ENCODE peak calls at places on chromosome 20, in eight cellular contexts. W is right cardiac atrium; P is upper lobe of right lung; T is effector memory CD8-positive, alpha-beta T cell; F is RWPE2; Z is Right ventricle myocardium superior; H is HepG2; A is stimulated activated naive CD8-positive, alpha-beta T cell treated with anti-CD3 and anti-CD28 coated beads, Interleukin-15, amount 100 ng/mL, for 72 hours. V is an unnamed sample.

GRCh38 chr20:25136643-25137559 is 55.0 kb upstream of the VSX1 start:
- ATAC-seq in W (peak), P (peak), T (no peak), F (peak), Z (peak), H (no peak), A (no peak), V (no peak)

GRCh38 chr20:45420125-45420524 is 4.2 kb downstream of the PIGT start:
- ATAC-seq in W (no peak), P (no peak), T (no peak), F (no peak), Z (peak), H (no peak), A (no peak), V (no peak)

GRCh38 chr20:49882171-49882970 is 33.0 kb downstream of the SPATA2 start:
- ATAC-seq in W (no peak), P (no peak), T (no peak), F (no peak), Z (no peak), H (no peak), A (no peak), V (no peak)

GRCh38 chr20:25226433-25227316 is 21.2 kb upstream of the PYGB start:
- ATAC-seq in W (peak), P (peak), T (no peak), F (no peak), Z (peak), H (peak), A (no peak), V (no peak)

GRCh38 chr20:62370115-62370806 is 3.1 kb upstream of the LAMA5 start:
- ATAC-seq in W (no peak), P (no peak), T (no peak), F (peak), Z (no peak), H (peak), A (peak), V (peak)

GRCh38 chr20:39081255-39081654 is 119.1 kb downstream of the DHX35 start:
- ATAC-seq in W (peak), P (peak), T (peak), F (peak), Z (peak), H (peak), A (peak), V (peak)

GRCh38 chr20:62728028-62728780 is 19.6 kb downstream of the NTSR1 start:
- ATAC-seq in W (no peak), P (peak), T (no peak), F (no peak), Z (no peak), H (peak), A (peak), V (no peak)

GRCh38 chr20:21361266-21361665 is 36.1 kb downstream of the NKX2-4 start:
- ATAC-seq in W (no peak), P (peak), T (no peak), F (peak), Z (no peak), H (no peak), A (no peak), V (no peak)

GRCh38 chr20:57996936-57997629 is 231.4 kb downstream of the ANKRD60 start:
- ATAC-seq in W (no peak), P (no peak), T (no peak), F (peak), Z (no peak), H (no peak), A (peak), V (peak)

V was measured in activated T-helper 17 cell treated with anti-CD3 and anti-CD28 coated beads, Interleukin-2, amount 50 U/mL, for 72 hours.